ENCODE peak calls at places on chromosomes 13 and 19, in five cellular contexts. J, P, M, O and C are unnamed samples.

GRCh38 chr13:99312493-99312883 is 5.3 kb upstream of the GPR183 start:
- DNase-seq in J (no peak), P (peak; percentile 49), M (no peak), O (peak; percentile 86), C (no peak)

GRCh38 chr19:32471095-32471494 is 65.5 kb downstream of the DPY19L3 start:
- DNase-seq in J (no peak), P (no peak), M (no peak), O (no peak), C (no peak)

GRCh38 chr19:46901701-46902401 is 41.1 kb downstream of the ARHGAP35 start:
- DNase-seq in J (no peak), P (peak; percentile 65), M (no peak), O (no peak), C (no peak)

GRCh38 chr13:98123176-98123575 is 19.7 kb upstream of the FARP1 start:
- DNase-seq in J (no peak), P (no peak), M (no peak), O (no peak), C (no peak)

GRCh38 chr13:23330356-23330755 is 103.1 kb downstream of the SACS start:
- DNase-seq in J (no peak), P (no peak), M (no peak), O (no peak), C (no peak)

GRCh38 chr13:29909975-29910674 is 59.7 kb upstream of the UBL3 start:
- DNase-seq in J (no peak), P (peak; percentile 53), M (no peak), O (peak; percentile 53), C (no peak)

GRCh38 chr13:99442273-99442895 is 58.9 kb upstream of the TM9SF2 start:
- DNase-seq in J (peak; percentile 52), P (peak; percentile 49), M (peak; percentile 74), O (peak; percentile 68), C (no peak)

GRCh38 chr13:44516771-44517170 is 59.4 kb downstream of the TSC22D1 start:
- DNase-seq in J (no peak), P (peak; percentile 13), M (peak; percentile 64), O (no peak), C (no peak)

GRCh38 chr19:4197625-4198466 is 15.4 kb downstream of the ANKRD24 start:
- DNase-seq in J (no peak), P (no peak), M (peak; percentile 80), O (no peak), C (no peak)

GRCh38 chr19:36489139-36489919 is at the start of gene ZNF566:
- DNase-seq in J (peak; percentile 87), P (peak; percentile 97), M (peak; percentile 99), O (peak; percentile 98), C (peak; percentile 91)

GRCh38 chr13:90416519-90416918 is 931.0 kb upstream of the MIR17HG start:
- DNase-seq in J (no peak), P (peak; percentile 50), M (peak; percentile 44), O (peak; percentile 59), C (no peak)

GRCh38 chr19:16714702-16715294 is 4.8 kb upstream of the NWD1 start:
- DNase-seq in J (peak; percentile 64), P (peak; percentile 25), M (peak; percentile 91), O (peak; percentile 39), C (no peak)

GRCh38 chr13:76758257-76758656 is 127.9 kb downstream of the KCTD12 start:
- DNase-seq in J (no peak), P (no peak), M (no peak), O (no peak), C (no peak)

GRCh38 chr13:44140146-44140545 is 233.5 kb upstream of the SERP2 start:
- DNase-seq in J (peak; percentile 62), P (no peak), M (peak; percentile 80), O (no peak), C (no peak)

GRCh38 chr13:41716236-41716635 is 244.7 kb downstream of the VWA8 start:
- DNase-seq in J (no peak), P (no peak), M (no peak), O (no peak), C (no peak)

GRCh38 chr13:22110368-22110767 is 439.5 kb downstream of the FGF9 start:
- DNase-seq in J (no peak), P (no peak), M (no peak), O (no peak), C (no peak)

GRCh38 chr13:106383791-106384190 is 151.7 kb downstream of the EFNB2 start:
- DNase-seq in J (no peak), P (no peak), M (no peak), O (no peak), C (no peak)

GRCh38 chr19:5801796-5802616 is 2.9 kb upstream of the NRTN start:
- DNase-seq in J (no peak), P (peak; percentile 13), M (peak; percentile 88), O (peak; percentile 43), C (no peak)

GRCh38 chr19:33449799-33450198 is 71.8 kb downstream of the PEPD start:
- DNase-seq in J (no peak), P (no peak), M (no peak), O (no peak), C (no peak)

GRCh38 chr19:2922987-2923386 is 21.8 kb downstream of the ZNF77 start:
- DNase-seq in J (no peak), P (no peak), M (peak; percentile 54), O (peak; percentile 20), C (no peak)

GRCh38 chr19:39515551-39516191 is 732 bp downstream of the SELENOV start:
- DNase-seq in J (no peak), P (no peak), M (peak; percentile 91), O (no peak), C (no peak)

GRCh38 chr19:46351241-46352041 is 4.6 kb downstream of the PPP5C start:
- DNase-seq in J (peak; percentile 81), P (peak; percentile 43), M (no peak), O (peak; percentile 81), C (no peak)

GRCh38 chr13:112859817-112860190 is 109.2 kb upstream of the MCF2L start:
- DNase-seq in J (no peak), P (peak; percentile 46), M (peak; percentile 40), O (peak; percentile 47), C (no peak)

GRCh38 chr19:48630289-48631036 is 6.7 kb downstream of the DBP start:
- DNase-seq in J (peak; percentile 95), P (peak; percentile 60), M (peak; percentile 90), O (peak; percentile 87), C (peak; percentile 61)

GRCh38 chr13:98188544-98189166 is 11.6 kb upstream of the RNF113B start:
- DNase-seq in J (no peak), P (no peak), M (peak; percentile 62), O (no peak), C (no peak)

GRCh38 chr19:10224337-10224736 is 6.8 kb downstream of the S1PR2 start:
- DNase-seq in J (no peak), P (no peak), M (no peak), O (no peak), C (no peak)

GRCh38 chr13:112112534-112113276 is 45.8 kb downstream of the SOX1 start:
- DNase-seq in J (no peak), P (no peak), M (peak; percentile 11), O (no peak), C (peak; percentile 9)

DNA sequence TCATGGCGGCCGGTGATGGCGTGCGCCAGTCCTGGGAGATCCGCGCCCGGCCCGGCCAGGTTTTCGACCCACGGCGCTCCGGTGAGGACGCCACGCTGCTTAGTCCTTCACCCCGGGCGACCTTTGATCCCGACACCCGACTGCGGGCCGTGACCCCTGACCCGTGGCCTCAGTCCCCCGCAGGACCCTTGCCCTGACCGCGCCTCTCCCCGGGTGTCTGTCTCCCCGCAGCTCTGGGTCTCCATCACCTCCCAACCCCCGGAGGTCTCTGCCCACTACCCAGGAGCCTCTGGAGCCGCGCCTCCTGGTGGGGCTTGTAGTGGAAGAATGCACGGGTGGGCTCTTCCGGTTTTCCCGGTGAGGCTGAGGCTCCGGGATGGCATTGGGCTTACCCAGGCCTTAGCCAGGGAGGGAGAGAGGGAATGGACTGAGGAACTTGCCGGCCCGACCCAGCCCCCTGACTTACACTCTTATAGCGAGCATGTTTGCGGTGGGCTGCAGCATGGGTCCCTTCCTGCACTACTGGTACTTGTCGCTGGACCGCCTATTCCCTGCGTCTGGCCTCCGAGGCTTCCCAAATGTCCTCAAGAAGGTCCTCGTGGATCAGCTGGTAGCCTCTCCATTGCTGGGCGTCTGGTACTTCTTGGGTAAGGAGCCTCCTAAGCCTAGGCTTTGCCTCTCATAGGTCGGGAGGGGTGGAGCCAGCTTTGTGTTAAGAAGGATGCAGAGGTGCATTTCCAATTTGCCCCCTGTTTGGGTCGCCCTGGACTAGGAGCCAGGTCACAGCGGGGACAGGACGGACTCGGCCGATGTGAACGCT is 580 bp downstream of the MPV17L2 start:
- DNase-seq in J (no peak), P (no peak), M (peak; percentile 67), O (no peak), C (no peak)
- TF ChIP-seq CTCF in J (no peak), P (no peak), M (peak; percentile 15), O (no peak), C (no peak)

DNA sequence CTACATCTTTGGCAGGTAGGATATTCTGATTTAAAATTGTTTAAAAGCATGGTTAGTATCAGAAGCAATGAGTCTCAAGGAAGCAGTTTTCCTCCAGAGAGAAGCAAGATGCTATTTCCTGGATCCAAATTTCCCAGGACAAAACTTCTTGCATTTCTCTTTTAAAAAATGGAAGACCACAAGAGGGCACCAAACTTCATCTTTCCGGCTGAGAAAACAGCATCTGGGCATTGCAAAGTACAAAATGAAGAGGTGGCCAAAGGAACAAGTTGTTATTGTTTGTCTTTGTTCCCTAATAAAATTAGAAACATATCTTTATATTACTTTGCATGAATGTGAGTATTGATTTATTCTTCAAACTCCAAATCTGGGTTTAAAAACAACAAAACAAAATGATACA is 60.0 kb upstream of the LRCH1 start:
- DNase-seq in J (no peak), P (peak; percentile 64), M (no peak), O (peak; percentile 74), C (no peak)
- TF ChIP-seq CTCF in J (no peak), P (peak; percentile 59), M (peak; percentile 82), O (peak; percentile 44), C (peak; percentile 74)

GRCh38 chr13:114147803-114148520 is 15.5 kb upstream of the RASA3 start:
- DNase-seq in J (no peak), P (no peak), M (no peak), O (no peak), C (no peak)

GRCh38 chr13:114145256-114145655 is 12.8 kb upstream of the RASA3 start:
- DNase-seq in J (no peak), P (no peak), M (no peak), O (no peak), C (no peak)

GRCh38 chr13:114145722-114146121 is 13.3 kb upstream of the RASA3 start:
- DNase-seq in J (no peak), P (no peak), M (peak; percentile 41), O (no peak), C (no peak)

GRCh38 chr13:114146173-114146572 is 13.8 kb upstream of the RASA3 start:
- DNase-seq in J (no peak), P (no peak), M (no peak), O (no peak), C (no peak)

DNA sequence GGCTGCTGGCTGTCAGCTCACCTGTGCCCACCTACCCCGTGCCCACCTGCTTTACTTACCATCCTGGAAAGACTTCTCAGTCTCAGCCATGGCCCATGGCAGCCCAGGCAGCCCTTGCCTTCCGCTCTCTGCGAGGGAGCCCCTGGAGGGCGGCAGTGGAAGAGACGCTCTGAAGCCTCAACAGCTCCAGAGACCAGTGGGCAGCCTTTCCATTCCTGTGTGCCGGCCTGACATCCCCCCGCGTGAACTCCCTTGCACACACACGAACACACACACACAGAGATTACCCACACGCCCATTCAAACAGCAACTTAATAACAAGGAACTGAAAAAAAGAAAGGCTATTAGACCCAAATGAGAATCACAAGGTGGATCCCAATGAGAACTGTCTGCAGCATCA is 14.2 kb upstream of the RASA3 start:
- DNase-seq in J (no peak), P (no peak), M (peak; percentile 79), O (no peak), C (no peak)
- TF ChIP-seq CTCF in J (no peak), P (peak; percentile 35), M (peak; percentile 67), O (peak; percentile 30), C (no peak)

GRCh38 chr19:49987159-49987698 is 26.3 kb upstream of the SIGLEC11 start:
- DNase-seq in J (peak; percentile 84), P (peak; percentile 90), M (peak; percentile 99), O (peak; percentile 93), C (peak; percentile 85)
- TF ChIP-seq CTCF in J (no peak), P (no peak), M (peak; percentile 40), O (peak; percentile 14), C (no peak)